ENCODE peak calls at places on chromosomes 13 and 19, in five cellular contexts. J, M, K, I and F are unnamed samples. For H3K4me1, the result is how much of the 10 kb centered on the place peaks cover.

GRCh38 chr19:525029-525428 is 6.5 kb upstream of the CDC34 start:
- DNase-seq in J (no peak), M (no peak), K (no peak), I (no peak), F (no peak)

GRCh38 chr19:18995804-18996241 is 37.5 kb downstream of the SUGP2 start:
- DNase-seq in J (peak), M (no peak), K (peak), I (peak), F (no peak)

GRCh38 chr19:7617735-7618134 is 11.6 kb downstream of the XAB2 start:
- DNase-seq in J (no peak), M (no peak), K (no peak), I (no peak), F (no peak)

GRCh38 chr13:110616103-110617101 is 1.1 kb downstream of the NAXD start:
- DNase-seq in J (peak), M (no peak), K (peak), I (peak), F (peak)

GRCh38 chr19:34475026-34475974 is 6.3 kb upstream of the WTIP start:
- DNase-seq in J (no peak), M (no peak), K (no peak), I (no peak), F (no peak)

GRCh38 chr19:17021328-17021727 is 5.3 kb downstream of the CPAMD8 start:
- DNase-seq in J (no peak), M (no peak), K (no peak), I (no peak), F (no peak)

GRCh38 chr13:23956106-23956505 is 58.8 kb upstream of the C1QTNF9B start:
- DNase-seq in J (no peak), M (peak), K (no peak), I (no peak), F (no peak)

GRCh38 chr19:32658527-32658926 is 16.5 kb downstream of the ANKRD27 start:
- DNase-seq in J (no peak), M (no peak), K (no peak), I (no peak), F (no peak)

GRCh38 chr13:39296193-39296592 is 257.9 kb downstream of the NHLRC3 start:
- DNase-seq in J (no peak), M (no peak), K (no peak), I (no peak), F (no peak)

GRCh38 chr19:48491793-48492123 is 19.9 kb downstream of the LMTK3 start:
- DNase-seq in J (no peak), M (no peak), K (no peak), I (no peak), F (no peak)
- H3K4me3 ChIP-seq in J (no peak), M (no peak), K (no peak), I (no peak), F (no peak)

GRCh38 chr19:15291666-15292065 is 40.7 kb downstream of the BRD4 start:
- DNase-seq in J (no peak), M (no peak), K (no peak), I (no peak), F (no peak)
- H3K4me1 ChIP-seq in J (half or more), M (under half), K (under half), I (half or more), F (half or more)

GRCh38 chr19:45733160-45733810 is at the start of gene MEIOSIN:
- DNase-seq in J (no peak), M (peak), K (no peak), I (no peak), F (no peak)
- H3K27ac ChIP-seq in J (no peak), M (no peak), K (no peak), I (no peak), F (no peak)

DNA sequence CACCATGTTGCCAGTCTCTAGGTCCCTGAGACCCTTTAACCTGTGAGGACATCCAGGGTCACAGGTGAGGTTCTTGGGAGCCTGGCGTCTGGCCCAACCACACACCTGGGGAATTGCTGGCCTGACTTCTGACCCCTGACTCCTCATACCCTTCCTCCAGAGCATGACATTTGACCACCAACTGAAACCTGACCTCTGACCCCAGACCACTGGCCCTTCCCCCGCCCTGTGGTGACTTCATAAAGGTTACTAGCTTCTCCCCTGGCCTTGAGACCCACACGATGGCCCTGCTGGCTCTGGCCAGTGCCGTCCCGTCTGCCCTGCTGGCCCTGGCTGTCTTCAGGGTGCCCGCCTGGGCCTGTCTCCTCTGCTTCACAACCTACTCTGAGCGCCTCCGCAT is at the start of gene SPACA6:
- DNase-seq in J (no peak), M (no peak), K (no peak), I (no peak), F (no peak)
- H3K4me3 ChIP-seq in J (peak), M (no peak), K (peak), I (no peak), F (no peak)

GRCh38 chr13:32087955-32088747 is 56.6 kb downstream of the FRY start:
- DNase-seq in J (no peak), M (no peak), K (no peak), I (no peak), F (no peak)

GRCh38 chr13:32081591-32081990 is 50.0 kb downstream of the FRY start:
- DNase-seq in J (no peak), M (no peak), K (no peak), I (no peak), F (no peak)

GRCh38 chr13:32086791-32087441 is 55.3 kb downstream of the FRY start:
- DNase-seq in J (no peak), M (no peak), K (no peak), I (no peak), F (no peak)

GRCh38 chr13:32086366-32086765 is 54.8 kb downstream of the FRY start:
- DNase-seq in J (no peak), M (no peak), K (no peak), I (no peak), F (no peak)
- H3K4me1 ChIP-seq in J (under half), M (under half), K (under half), I (under half), F (under half)

GRCh38 chr19:47141695-47142094 is 11.1 kb downstream of the SAE1 start:
- DNase-seq in J (no peak), M (no peak), K (no peak), I (no peak), F (no peak)
- H3K27ac ChIP-seq in J (no peak), M (peak), K (no peak), I (no peak), F (no peak)

GRCh38 chr13:80164451-80164850 is 176.5 kb downstream of the SPRY2 start:
- DNase-seq in J (no peak), M (no peak), K (no peak), I (no peak), F (no peak)
- H3K4me3 ChIP-seq in J (no peak), M (no peak), K (no peak), I (no peak), F (no peak)

GRCh38 chr19:10848208-10848843 is at the start of gene C19orf38:
- DNase-seq in J (no peak), M (no peak), K (no peak), I (no peak), F (no peak)
- H3K4me1 ChIP-seq in J (under half), M (under half), K (under half), I (under half), F (under half)

GRCh38 chr19:37334179-37335071 is 36.5 kb upstream of the ZNF527 start:
- DNase-seq in J (peak), M (peak), K (peak), I (peak), F (peak)
- H3K27ac ChIP-seq in J (peak), M (peak), K (peak), I (no peak), F (peak)

DNA sequence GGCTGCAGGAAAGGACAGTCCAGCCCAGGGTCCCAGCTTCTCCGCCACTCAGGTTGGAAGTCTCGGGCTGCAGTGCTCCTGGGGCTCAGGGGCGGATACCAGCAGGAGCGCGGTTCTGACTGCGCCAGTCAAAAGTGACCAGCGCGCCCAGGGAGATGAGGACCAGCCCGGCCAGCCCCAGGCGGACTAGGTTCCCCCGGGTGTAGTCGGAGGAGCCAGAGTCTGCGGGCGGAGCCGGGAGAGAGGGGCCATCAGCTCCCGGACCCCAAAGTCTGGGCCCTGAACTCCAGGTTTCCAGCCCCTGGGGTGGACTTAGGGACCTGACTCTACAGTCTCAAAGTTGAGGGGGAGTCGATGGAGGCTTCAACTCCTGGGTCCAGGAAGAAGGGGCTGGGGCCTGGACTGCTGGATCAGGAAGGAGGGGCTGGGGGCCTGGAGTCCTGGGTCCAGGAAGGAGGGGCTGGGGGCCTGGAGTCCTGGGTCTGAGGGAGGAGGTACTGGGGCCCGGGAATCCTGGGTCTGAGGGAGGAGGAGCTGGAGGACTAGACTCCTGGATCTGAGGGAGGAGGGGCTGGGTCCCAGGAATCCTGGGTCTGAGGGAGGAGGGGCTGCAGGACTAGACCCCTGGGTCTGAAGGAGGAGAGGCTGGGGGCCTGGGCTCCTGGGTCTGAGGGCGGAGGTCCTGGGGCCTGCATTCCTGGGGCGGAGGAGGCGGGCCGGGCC is 5.3 kb downstream of the OSCAR start:
- DNase-seq in J (no peak), M (no peak), K (no peak), I (no peak), F (no peak)
- H3K4me3 ChIP-seq in J (peak), M (peak), K (peak), I (no peak), F (peak)